ENCODE peak calls at places on chromosomes 13 and 19, in seven cellular contexts. U, H, Z, B, O, V and C are unnamed samples.

GRCh38 chr13:30884543-30884942 is 21.5 kb upstream of the MEDAG start:
- DNase-seq in U (no peak), H (no peak), V (no peak), O (no peak), Z (no peak), B (no peak), C (no peak)

GRCh38 chr19:3607398-3608078 is 863 bp upstream of the TBXA2R start:
- DNase-seq in Z (peak), B (no peak), V (no peak), H (no peak), U (no peak), O (no peak), C (no peak)

GRCh38 chr19:35107541-35107939 is 8.1 kb upstream of the FXYD3 start:
- DNase-seq in Z (peak), V (peak), O (peak), U (no peak), H (no peak), B (no peak), C (peak)

GRCh38 chr13:26310003-26310402 is 56.1 kb downstream of the CDK8 start:
- DNase-seq in V (no peak), U (no peak), B (no peak), O (no peak), Z (no peak), H (no peak), C (no peak)

GRCh38 chr13:27130223-27131015 is 41.2 kb downstream of the USP12 start:
- DNase-seq in B (peak), V (no peak), Z (peak), H (no peak), U (no peak), O (no peak), C (no peak)

GRCh38 chr19:17779281-17779930 is 15.5 kb upstream of the B3GNT3 start:
- DNase-seq in U (no peak), V (peak), O (no peak), H (no peak), Z (peak), B (peak), C (peak)

GRCh38 chr13:48783181-48783630 is 129.5 kb downstream of the CYSLTR2 start:
- DNase-seq in V (peak), U (no peak), H (peak), B (peak), O (peak), Z (peak), C (no peak)

GRCh38 chr19:34288381-34288780 is 34.0 kb downstream of the GARRE1 start:
- DNase-seq in O (no peak), U (no peak), H (no peak), B (no peak), V (no peak), Z (no peak), C (no peak)

GRCh38 chr13:64819081-64819480 is 2411.1 kb downstream of the PCDH9 start:
- DNase-seq in B (peak), U (no peak), O (no peak), H (no peak), Z (no peak), V (no peak), C (no peak)

GRCh38 chr13:25503856-25504255 is 132.1 kb downstream of the ATP8A2 start:
- DNase-seq in H (no peak), B (no peak), O (no peak), U (no peak), Z (no peak), V (no peak), C (no peak)

GRCh38 chr19:39363909-39364457 is 21.8 kb downstream of the SAMD4B start:
- DNase-seq in O (peak), Z (peak), V (no peak), U (no peak), B (peak), H (no peak), C (peak)

GRCh38 chr13:19860884-19861655 is 2.4 kb downstream of the ZMYM5 start:
- DNase-seq in O (no peak), U (no peak), V (peak), Z (peak), B (peak), H (no peak), C (no peak)

GRCh38 chr13:83709751-83710515 is 172.3 kb downstream of the SLITRK1 start:
- DNase-seq in H (no peak), B (no peak), V (peak), U (no peak), Z (no peak), O (no peak), C (no peak)

GRCh38 chr19:3270908-3271307 is 46.4 kb downstream of the CELF5 start:
- DNase-seq in V (peak), U (peak), O (no peak), B (peak), H (no peak), Z (peak), C (peak)

GRCh38 chr13:28568286-28568685 is 73.4 kb upstream of the FLT1 start:
- DNase-seq in H (peak), V (no peak), U (no peak), Z (peak), O (no peak), B (peak), C (peak)

GRCh38 chr19:33293255-33294057 is 8.9 kb downstream of the CEBPA start:
- DNase-seq in B (peak), V (peak), O (no peak), H (peak), Z (peak), U (no peak), C (no peak)

GRCh38 chr19:8908066-8908465 is 75.9 kb downstream of the MBD3L1 start:
- DNase-seq in O (no peak), V (no peak), U (no peak), B (no peak), Z (no peak), H (no peak), C (no peak)

GRCh38 chr13:24719139-24719538 is 38.9 kb downstream of the ATP12A start:
- DNase-seq in B (no peak), V (no peak), Z (no peak), U (no peak), H (no peak), O (no peak), C (no peak)

GRCh38 chr19:11987405-11988231 is 22.8 kb downstream of the ZNF763 start:
- DNase-seq in Z (peak), U (peak), V (peak), O (peak), B (peak), H (peak), C (peak)

GRCh38 chr13:20160346-20161274 is at the start of gene GJA3:
- DNase-seq in Z (peak), V (no peak), U (peak), B (peak), O (no peak), H (no peak), C (peak)

GRCh38 chr13:89027694-89028306 is 1356.6 kb downstream of the SLITRK5 start:
- DNase-seq in V (no peak), U (no peak), O (no peak), H (no peak), Z (no peak), B (no peak), C (no peak)

GRCh38 chr19:44677019-44677809 is 5.9 kb downstream of the CEACAM19 start:
- DNase-seq in U (no peak), Z (peak), O (no peak), B (peak), H (no peak), V (peak), C (no peak)

DNA sequence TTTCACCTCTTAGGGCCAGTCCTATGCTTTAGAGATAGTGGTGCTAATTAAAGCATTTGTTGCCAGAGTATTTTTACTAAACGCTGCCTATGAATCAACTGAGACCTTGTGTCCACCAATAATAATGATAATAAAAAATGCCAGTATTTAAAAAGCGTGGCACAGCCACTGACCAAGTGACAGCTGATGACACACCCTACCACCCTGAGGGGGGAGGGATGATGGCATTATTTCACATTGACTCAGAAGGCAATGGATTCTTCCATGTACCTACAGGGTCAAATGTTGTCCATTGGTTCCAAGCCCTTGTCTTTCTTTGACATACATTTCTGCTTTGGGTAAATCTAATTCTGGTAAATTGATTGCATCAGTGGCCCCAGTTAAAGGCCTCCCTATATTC is 384.4 kb downstream of the DLEU7 start:
- DNase-seq in O (no peak), H (no peak), B (no peak), V (no peak), Z (no peak), U (no peak), C (no peak)
- H3K27ac ChIP-seq in O (no peak), H (no peak), B (no peak), V (no peak), Z (no peak), U (no peak), C (no peak)

GRCh38 chr13:113862191-113862765 is 1.6 kb downstream of the GAS6 start:
- DNase-seq in B (peak), H (no peak), O (no peak), V (peak), U (no peak), Z (no peak), C (no peak)

GRCh38 chr13:113859311-113860050 is 4.4 kb downstream of the GAS6 start:
- DNase-seq in O (no peak), V (no peak), Z (no peak), B (no peak), H (no peak), U (no peak), C (no peak)

GRCh38 chr13:113860051-113860471 is 3.8 kb downstream of the GAS6 start:
- DNase-seq in B (no peak), H (no peak), O (no peak), U (no peak), Z (no peak), V (no peak), C (no peak)

GRCh38 chr13:113861433-113862030 is 2.3 kb downstream of the GAS6 start:
- DNase-seq in H (no peak), V (peak), Z (no peak), O (no peak), U (no peak), B (no peak), C (no peak)

GRCh38 chr13:113860579-113861432 is 3.1 kb downstream of the GAS6 start:
- DNase-seq in V (peak), B (no peak), U (no peak), H (peak), Z (no peak), O (no peak), C (no peak)
- H3K27ac ChIP-seq in V (no peak), B (peak), U (no peak), H (peak), Z (no peak), O (no peak), C (no peak)

GRCh38 chr13:32905864-32906180 is 110.4 kb upstream of the KL start:
- DNase-seq in B (peak), U (no peak), H (peak), V (no peak), Z (peak), O (no peak), C (no peak)
- H3K27ac ChIP-seq in B (no peak), U (no peak), H (peak), V (no peak), Z (no peak), O (no peak), C (peak)

GRCh38 chr19:58056861-58057260 is 2.2 kb upstream of the ZNF135 start:
- DNase-seq in Z (no peak), B (no peak), H (no peak), V (no peak), U (no peak), O (no peak), C (no peak)

GRCh38 chr19:58060231-58060630 is 1.1 kb downstream of the ZNF135 start:
- DNase-seq in Z (no peak), V (no peak), U (no peak), O (no peak), H (no peak), B (no peak), C (no peak)

GRCh38 chr19:58059003-58059671 is at the start of gene ZNF135:
- DNase-seq in V (peak), O (peak), B (peak), Z (peak), U (peak), H (peak), C (peak)

GRCh38 chr19:58058428-58058827 is 654 bp upstream of the ZNF135 start:
- DNase-seq in B (no peak), U (no peak), V (no peak), O (no peak), Z (no peak), H (no peak), C (no peak)

GRCh38 chr19:58059681-58060080 is 599 bp downstream of the ZNF135 start:
- DNase-seq in H (no peak), B (no peak), U (no peak), O (no peak), V (no peak), Z (no peak), C (no peak)
- H3K27ac ChIP-seq in H (peak), B (peak), U (peak), O (peak), V (no peak), Z (peak), C (peak)

GRCh38 chr13:23513460-23513859 is 56.8 kb upstream of the TNFRSF19 start:
- DNase-seq in U (no peak), V (no peak), H (no peak), B (no peak), O (no peak), Z (no peak), C (no peak)

GRCh38 chr13:23516190-23516589 is 54.0 kb upstream of the TNFRSF19 start:
- DNase-seq in Z (no peak), O (no peak), U (no peak), B (no peak), V (no peak), H (no peak), C (no peak)

GRCh38 chr13:23516706-23517105 is 53.5 kb upstream of the TNFRSF19 start:
- DNase-seq in V (no peak), U (no peak), Z (no peak), H (no peak), O (no peak), B (peak), C (no peak)

GRCh38 chr13:23514076-23514475 is 56.1 kb upstream of the TNFRSF19 start:
- DNase-seq in Z (no peak), B (no peak), V (no peak), O (no peak), U (no peak), H (no peak), C (no peak)

GRCh38 chr13:23515116-23515515 is 55.1 kb upstream of the TNFRSF19 start:
- DNase-seq in B (no peak), H (no peak), V (no peak), O (no peak), Z (no peak), U (no peak), C (no peak)
- H3K27ac ChIP-seq in B (no peak), H (no peak), V (no peak), O (no peak), Z (no peak), U (no peak), C (no peak)

DNA sequence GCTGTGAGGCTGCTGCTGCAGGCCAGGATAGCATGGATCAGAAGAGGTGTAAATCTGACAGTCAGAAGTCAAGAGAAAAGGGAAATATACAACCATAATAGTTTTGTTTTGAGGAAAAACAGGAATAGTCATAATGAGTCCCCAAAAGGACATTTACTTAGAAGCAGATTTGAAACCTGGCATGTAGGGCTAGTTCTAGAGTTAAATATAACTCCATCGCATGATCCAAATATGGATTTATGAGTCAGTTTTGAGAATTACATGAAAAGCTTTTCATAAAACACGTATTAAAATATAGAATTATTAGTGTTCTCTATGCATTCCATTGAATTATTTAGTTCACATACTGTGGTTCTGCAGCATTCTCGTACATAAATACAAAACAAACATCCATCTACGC is 422.5 kb downstream of the KLF5 start:
- DNase-seq in V (no peak), Z (no peak), H (no peak), U (no peak), B (no peak), O (no peak), C (no peak)
- H3K27ac ChIP-seq in V (no peak), Z (no peak), H (no peak), U (no peak), B (no peak), O (no peak), C (no peak)

DNA sequence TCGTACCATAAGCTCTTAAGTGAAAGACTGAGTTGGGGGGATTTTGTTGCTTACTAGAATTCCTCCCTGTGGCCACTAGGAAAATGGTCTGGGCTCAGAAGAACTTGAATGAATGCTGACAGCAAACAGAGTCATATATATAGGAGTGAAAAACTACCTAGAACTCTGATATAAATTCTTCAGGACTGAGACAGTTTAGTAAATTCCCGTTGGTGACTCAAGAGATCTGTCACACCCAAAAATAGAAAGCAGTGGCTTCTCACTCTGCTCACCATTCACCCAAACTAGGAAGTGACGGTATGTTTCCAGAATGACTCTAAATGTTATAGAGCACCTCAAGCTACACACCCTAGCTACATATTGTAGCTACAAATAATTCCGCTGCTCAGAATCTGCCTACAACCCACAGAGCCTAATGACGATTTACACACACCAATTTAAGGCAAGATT is 116.2 kb downstream of the TBC1D4 start:
- DNase-seq in U (no peak), V (peak), B (peak), Z (peak), H (no peak), O (no peak), C (no peak)
- H3K27ac ChIP-seq in U (no peak), V (peak), B (no peak), Z (peak), H (no peak), O (no peak), C (peak)

GRCh38 chr19:54661846-54662489 is 817 bp upstream of the LILRB4 start:
- DNase-seq in H (no peak), V (no peak), O (no peak), B (no peak), U (no peak), Z (no peak), C (no peak)

GRCh38 chr19:54665530-54665929 is 2.7 kb downstream of the LILRB4 start:
- DNase-seq in B (no peak), Z (no peak), U (no peak), O (no peak), H (no peak), V (no peak), C (no peak)

GRCh38 chr19:54660967-54661366 is 1.8 kb upstream of the LILRB4 start:
- DNase-seq in Z (no peak), H (no peak), B (no peak), O (no peak), V (no peak), U (no peak), C (no peak)

GRCh38 chr19:54660306-54660705 is 2.5 kb upstream of the LILRB4 start:
- DNase-seq in V (no peak), B (no peak), O (no peak), H (no peak), Z (no peak), U (no peak), C (no peak)

GRCh38 chr19:54662730-54663129 is at the start of gene LILRB4:
- DNase-seq in Z (no peak), U (no peak), O (no peak), H (no peak), B (no peak), V (no peak), C (no peak)
- H3K27ac ChIP-seq in Z (no peak), U (no peak), O (no peak), H (no peak), B (no peak), V (no peak), C (no peak)

GRCh38 chr19:19064811-19065745 is 1.3 kb downstream of the SLC25A42 start:
- DNase-seq in B (no peak), V (no peak), U (peak), H (no peak), Z (peak), O (no peak), C (no peak)
- H3K27ac ChIP-seq in B (no peak), V (no peak), U (peak), H (peak), Z (no peak), O (peak), C (no peak)